ENCODE peak calls at places on chromosomes 5 and 9, in six cellular contexts. E is psoas muscle, B is choroid plexus epithelial cell, U is ovary, Q is Caco-2, K is brain microvascular endothelial cell. V is an unnamed sample.

GRCh38 chr5:108421713-108422112 is 39.8 kb upstream of the FBXL17 start:
- DNase-seq in E (no peak), B (no peak), U (no peak), Q (no peak), K (no peak), V (no peak)

GRCh38 chr5:111774525-111774924 is 17.5 kb upstream of the NREP start:
- DNase-seq in E (peak; percentile 51), B (peak; percentile 70), U (no peak), Q (no peak), K (peak; percentile 29), V (peak; percentile 32)

GRCh38 chr5:40124367-40124766 is 555.3 kb upstream of the PTGER4 start:
- DNase-seq in E (no peak), B (peak; percentile 2), U (no peak), Q (no peak), K (no peak), V (no peak)

GRCh38 chr5:179605026-179605833 is 18.2 kb downstream of the HNRNPH1 start:
- DNase-seq in E (no peak), B (peak; percentile 68), U (no peak), Q (no peak), K (no peak), V (peak; percentile 70)

GRCh38 chr5:73944581-73944980 is 318.6 kb downstream of the ARHGEF28 start:
- DNase-seq in E (no peak), B (no peak), U (no peak), Q (no peak), K (no peak), V (no peak)

GRCh38 chr5:72817076-72817476 is 615 bp downstream of the TNPO1 start:
- DNase-seq in E (peak; percentile 77), B (peak; percentile 63), U (peak; percentile 69), Q (peak; percentile 52), K (peak; percentile 53), V (peak; percentile 80)

GRCh38 chr5:36763454-36763853 is 113.1 kb upstream of the NIPBL start:
- DNase-seq in E (no peak), B (no peak), U (no peak), Q (no peak), K (no peak), V (no peak)

GRCh38 chr5:96752341-96753016 is 55.3 kb downstream of the ERAP1 start:
- DNase-seq in E (no peak), B (peak; percentile 85), U (no peak), Q (no peak), K (peak; percentile 40), V (peak; percentile 26)

GRCh38 chr5:157571357-157571827 is 4.2 kb downstream of the ADAM19 start:
- DNase-seq in E (peak; percentile 60), B (peak; percentile 79), U (no peak), Q (no peak), K (peak; percentile 93), V (no peak)

DNA sequence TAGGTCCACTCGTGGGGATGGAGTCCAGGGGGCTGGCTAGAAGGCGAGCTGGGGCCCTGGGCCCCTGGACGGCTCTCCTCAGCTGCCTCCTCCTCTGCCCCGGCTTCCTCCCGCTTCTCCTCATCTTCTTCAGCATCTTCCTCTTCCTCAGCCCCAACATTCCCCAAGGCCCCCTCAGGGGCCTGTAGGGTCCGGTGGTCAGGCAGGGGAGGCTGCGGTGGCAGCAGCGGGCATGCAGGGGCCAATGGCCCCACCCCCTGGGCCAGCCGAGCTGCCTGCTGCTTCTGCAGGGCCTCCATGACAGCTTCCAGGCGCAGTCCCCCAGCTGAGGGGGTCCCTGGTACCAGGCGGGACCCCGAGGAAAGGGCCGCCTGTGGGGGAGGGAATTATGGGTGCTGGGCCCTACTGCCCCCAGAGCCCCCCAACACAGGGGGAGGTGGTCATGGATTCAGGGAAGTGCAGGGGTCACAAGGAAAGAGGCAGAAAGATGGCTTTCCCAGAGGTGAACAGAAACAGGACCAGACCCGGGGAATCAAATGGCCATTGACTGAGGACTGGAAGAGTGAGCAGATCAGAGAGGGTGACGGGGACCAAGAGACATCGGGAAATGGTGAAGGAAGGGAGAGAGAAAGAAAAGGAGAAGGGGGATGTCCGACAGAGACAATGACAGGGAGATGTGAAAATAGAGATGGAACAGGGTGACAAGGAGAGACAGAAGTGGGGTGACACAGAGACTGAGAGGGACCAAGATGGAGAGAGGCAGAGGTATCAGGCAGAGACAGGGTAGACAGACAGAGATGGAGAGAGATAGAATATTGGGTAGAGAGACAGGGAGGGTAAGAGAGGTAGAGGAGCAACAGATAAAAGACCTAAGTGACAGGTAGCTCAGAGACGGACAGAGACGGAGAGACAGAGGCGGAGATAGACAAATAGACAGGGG is 880 bp downstream of the ARID3C start:
- DNase-seq in E (no peak), B (no peak), U (no peak), Q (no peak), K (no peak), V (no peak)
- H3K4me3 ChIP-seq in E (peak overlapping the region; percentile 64), B (no peak overlapping the region), U (no peak overlapping the region), Q (peak overlapping the region; percentile 46), K (no peak overlapping the region), V (no peak overlapping the region)

DNA sequence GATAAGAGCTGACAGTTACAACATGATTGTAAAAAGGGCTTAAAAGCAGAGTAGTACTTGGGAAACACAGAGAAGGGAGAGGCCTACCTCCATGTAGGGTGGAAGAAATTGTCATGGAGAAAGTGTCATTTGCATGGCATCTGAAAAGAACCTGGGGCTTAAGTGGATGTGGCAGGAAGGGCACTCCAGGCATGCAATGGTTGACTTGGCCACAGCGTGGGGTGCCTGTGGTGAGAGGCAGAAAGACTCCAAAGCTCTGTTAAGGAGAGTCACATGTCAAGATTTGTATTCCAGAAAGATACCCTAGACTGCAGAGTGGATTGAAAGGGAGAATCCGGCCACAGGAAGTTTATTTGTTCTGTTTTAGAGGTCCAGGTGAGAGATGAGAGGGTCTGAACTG is 2.4 kb downstream of the POLR3G start:
- DNase-seq in E (no peak), B (peak; percentile 28), U (no peak), Q (no peak), K (no peak), V (peak; percentile 36)
- H3K4me3 ChIP-seq in E (no peak overlapping the region), B (no peak overlapping the region), U (no peak overlapping the region), Q (no peak overlapping the region), K (no peak overlapping the region), V (no peak overlapping the region)

GRCh38 chr5:139419793-139420192 is 15.9 kb upstream of the SPATA24 start:
- DNase-seq in E (no peak), B (no peak), U (no peak), Q (no peak), K (no peak), V (no peak)
- H3K4me3 ChIP-seq in E (no peak overlapping the region), B (no peak overlapping the region), U (no peak overlapping the region), Q (no peak overlapping the region), K (no peak overlapping the region), V (no peak overlapping the region)

GRCh38 chr5:158852622-158853021 is 247.1 kb downstream of the EBF1 start:
- DNase-seq in E (no peak), B (no peak), U (no peak), Q (no peak), K (no peak), V (no peak)
- H3K4me3 ChIP-seq in E (no peak overlapping the region), B (no peak overlapping the region), U (no peak overlapping the region), Q (no peak overlapping the region), K (no peak overlapping the region), V (no peak overlapping the region)

GRCh38 chr9:92538541-92538940 is 2.8 kb upstream of the ECM2 start:
- DNase-seq in E (no peak), B (peak; percentile 36), U (no peak), Q (no peak), K (peak; percentile 46), V (peak; percentile 43)
- H3K4me3 ChIP-seq in E (no peak overlapping the region), B (no peak overlapping the region), U (no peak overlapping the region), Q (no peak overlapping the region), K (no peak overlapping the region), V (no peak overlapping the region)

GRCh38 chr5:142592365-142592764 is 93.5 kb downstream of the FGF1 start:
- DNase-seq in E (no peak), B (no peak), U (no peak), Q (no peak), K (no peak), V (no peak)
- H3K4me3 ChIP-seq in E (no peak overlapping the region), B (no peak overlapping the region), U (no peak overlapping the region), Q (no peak overlapping the region), K (no peak overlapping the region), V (no peak overlapping the region)

GRCh38 chr5:150901446-150901845 is 3.3 kb downstream of the ZNF300 start:
- DNase-seq in E (no peak), B (no peak), U (no peak), Q (no peak), K (no peak), V (no peak)

GRCh38 chr5:150895431-150896428 is 9.1 kb downstream of the ZNF300 start:
- DNase-seq in E (no peak), B (peak; percentile 2), U (no peak), Q (no peak), K (no peak), V (no peak)
- H3K4me3 ChIP-seq in E (no peak overlapping the region), B (no peak overlapping the region), U (no peak overlapping the region), Q (no peak overlapping the region), K (no peak overlapping the region), V (no peak overlapping the region)

V was measured in foreskin fibroblast.